ENCODE peak calls at places on chromosomes 4 and X, in five cellular contexts. T, J, H, G and Q are unnamed samples.
A peak's percentile ranks its signal among the peaks of the same experiment; 100 is the strongest.

GRCh38 chrX:47283015-47283771 is 50.4 kb downstream of the USP11 start:
- DNase-seq in T (no peak), J (no peak), H (peak; percentile 71), G (peak; percentile 10), Q (no peak)

GRCh38 chr4:54658321-54659093 is 750 bp downstream of the KIT start:
- DNase-seq in T (peak; percentile 70), J (peak; percentile 13), H (peak; percentile 17), G (peak; percentile 71), Q (peak; percentile 85)

GRCh38 chr4:141066690-141067089 is 66.6 kb downstream of the RNF150 start:
- DNase-seq in T (no peak), J (no peak), H (no peak), G (no peak), Q (no peak)

GRCh38 chr4:85778809-85779124 is 303.8 kb downstream of the ARHGAP24 start:
- DNase-seq in T (no peak), J (no peak), H (peak; percentile 55), G (no peak), Q (no peak)

GRCh38 chrX:29911673-29912072 is 303.7 kb upstream of the MAGEB2 start:
- DNase-seq in T (no peak), J (no peak), H (no peak), G (no peak), Q (no peak)

GRCh38 chr4:107862658-107863057 is 37.9 kb downstream of the SGMS2 start:
- DNase-seq in T (no peak), J (peak; percentile 82), H (peak; percentile 86), G (no peak), Q (no peak)

GRCh38 chr4:140789752-140790151 is 33.6 kb upstream of the TBC1D9 start:
- DNase-seq in T (no peak), J (no peak), H (peak; percentile 44), G (no peak), Q (no peak)

GRCh38 chr4:152415980-152416379 is 119.9 kb downstream of the FBXW7 start:
- DNase-seq in T (no peak), J (no peak), H (peak; percentile 40), G (no peak), Q (no peak)

GRCh38 chrX:95063554-95063953 is 1389.5 kb downstream of the FAM133A start:
- DNase-seq in T (no peak), J (no peak), H (peak; percentile 44), G (no peak), Q (no peak)

GRCh38 chrX:153700376-153700945 is 12.7 kb downstream of the SLC6A8 start:
- DNase-seq in T (peak; percentile 36), J (no peak), H (no peak), G (no peak), Q (no peak)

GRCh38 chrX:140701480-140701879 is 8.1 kb upstream of the LINC00632 start:
- DNase-seq in T (no peak), J (no peak), H (peak; percentile 18), G (no peak), Q (no peak)

GRCh38 chrX:110318664-110318968 is 731 bp upstream of the AMMECR1 start:
- DNase-seq in T (no peak), J (no peak), H (no peak), G (no peak), Q (no peak)

GRCh38 chr4:1500966-1501753 is 94.9 kb upstream of the NKX1-1 start:
- DNase-seq in T (no peak), J (no peak), H (no peak), G (no peak), Q (no peak)

GRCh38 chrX:37455381-37455780 is 106.2 kb downstream of the PRRG1 start:
- DNase-seq in T (no peak), J (no peak), H (no peak), G (no peak), Q (no peak)

GRCh38 chr4:78369691-78370090 is 181.9 kb upstream of the ANXA3 start:
- DNase-seq in T (no peak), J (no peak), H (peak; percentile 38), G (no peak), Q (no peak)

GRCh38 chr4:109375778-109376414 is 57.7 kb upstream of the SEC24B start:
- DNase-seq in T (no peak), J (no peak), H (no peak), G (no peak), Q (no peak)

GRCh38 chr4:154618708-154619315 is 6.4 kb upstream of the FGG start:
- DNase-seq in T (peak; percentile 73), J (peak; percentile 51), H (peak; percentile 48), G (peak; percentile 38), Q (no peak)

GRCh38 chr4:169649545-169650226 is 29.3 kb downstream of the CLCN3 start:
- DNase-seq in T (no peak), J (no peak), H (no peak), G (no peak), Q (no peak)

GRCh38 chrX:3518870-3519269 is 172.4 kb upstream of the MXRA5 start:
- DNase-seq in T (peak; percentile 14), J (peak; percentile 63), H (peak; percentile 98), G (no peak), Q (peak; percentile 86)

GRCh38 chr4:80268081-80268823 is 1.8 kb downstream of the FGF5 start:
- DNase-seq in T (no peak), J (no peak), H (peak; percentile 42), G (peak; percentile 18), Q (no peak)

GRCh38 chr4:71026086-71026485 is 32.6 kb downstream of the DCK start:
- DNase-seq in T (no peak), J (peak; percentile 55), H (peak; percentile 89), G (no peak), Q (no peak)

GRCh38 chr4:66558651-66559050 is 888.4 kb upstream of the EPHA5 start:
- DNase-seq in T (no peak), J (no peak), H (no peak), G (no peak), Q (no peak)

DNA sequence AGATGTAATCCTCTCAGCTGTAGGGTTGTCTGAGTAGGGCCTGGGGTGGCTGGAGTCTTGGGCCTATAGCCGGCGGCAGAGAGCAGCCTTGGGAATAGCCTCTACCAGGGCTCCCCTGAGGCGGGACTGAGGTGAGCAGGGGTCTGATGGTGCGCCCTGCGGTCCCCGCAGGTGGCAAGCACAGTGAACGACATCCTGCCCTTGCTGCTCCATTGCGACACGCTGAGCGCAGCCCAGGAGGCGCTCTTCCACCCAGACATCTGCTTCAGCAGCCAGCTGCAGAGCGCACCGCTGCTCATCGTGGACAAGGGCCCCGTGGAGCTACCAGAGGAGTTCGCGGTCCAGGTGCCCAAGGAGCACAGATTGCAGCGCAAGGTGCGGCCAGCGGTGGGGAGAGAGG is 317.0 kb downstream of the ADGRL3 start:
- DNase-seq in T (peak; percentile 66), J (no peak), H (no peak), G (peak; percentile 54), Q (no peak)
- TF ChIP-seq CTCF in T (peak; percentile 8), J (no peak), H (no peak), G (peak; percentile 31), Q (no peak)

GRCh38 chr4:132818091-132818490 is 331.0 kb upstream of the PCDH10 start:
- DNase-seq in T (no peak), J (no peak), H (no peak), G (peak; percentile 26), Q (no peak)
- TF ChIP-seq CTCF in T (no peak), J (no peak), H (no peak), G (peak; percentile 23), Q (no peak)

GRCh38 chrX:131675596-131676194 is 131.8 kb downstream of the OR13H1 start:
- DNase-seq in T (no peak), J (peak; percentile 7), H (peak; percentile 23), G (peak; percentile 10), Q (no peak)
- TF ChIP-seq CTCF in T (no peak), J (peak; percentile 36), H (peak; percentile 67), G (peak; percentile 76), Q (peak; percentile 57)

GRCh38 chr4:88908521-88908920 is 148.5 kb downstream of the FAM13A start:
- DNase-seq in T (peak; percentile 43), J (no peak), H (no peak), G (no peak), Q (no peak)

GRCh38 chr4:88911246-88912212 is 145.5 kb downstream of the FAM13A start:
- DNase-seq in T (no peak), J (no peak), H (no peak), G (no peak), Q (no peak)

GRCh38 chr4:88908003-88908402 is 149.0 kb downstream of the FAM13A start:
- DNase-seq in T (no peak), J (no peak), H (peak; percentile 34), G (no peak), Q (no peak)

DNA sequence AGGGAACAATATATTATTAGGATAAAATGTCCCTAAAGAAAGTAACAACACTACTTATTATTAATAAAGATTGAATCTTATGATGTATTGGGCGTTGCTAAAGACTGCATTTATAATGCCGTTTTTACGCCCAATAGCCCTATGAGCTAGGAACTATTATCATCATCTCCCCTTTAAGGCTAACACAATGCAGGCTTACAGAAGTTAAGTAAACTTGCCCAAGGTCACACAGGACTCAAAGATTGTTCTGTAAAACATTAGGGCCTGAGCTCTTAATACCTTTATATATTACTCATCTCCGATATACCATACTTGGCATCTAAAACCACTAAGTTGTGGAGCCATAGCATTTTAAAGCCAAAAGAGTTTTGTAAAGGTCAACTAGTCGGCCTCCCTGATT is 149.5 kb downstream of the FAM13A start:
- DNase-seq in T (no peak), J (no peak), H (no peak), G (no peak), Q (no peak)
- TF ChIP-seq CTCF in T (no peak), J (no peak), H (no peak), G (no peak), Q (no peak)

DNA sequence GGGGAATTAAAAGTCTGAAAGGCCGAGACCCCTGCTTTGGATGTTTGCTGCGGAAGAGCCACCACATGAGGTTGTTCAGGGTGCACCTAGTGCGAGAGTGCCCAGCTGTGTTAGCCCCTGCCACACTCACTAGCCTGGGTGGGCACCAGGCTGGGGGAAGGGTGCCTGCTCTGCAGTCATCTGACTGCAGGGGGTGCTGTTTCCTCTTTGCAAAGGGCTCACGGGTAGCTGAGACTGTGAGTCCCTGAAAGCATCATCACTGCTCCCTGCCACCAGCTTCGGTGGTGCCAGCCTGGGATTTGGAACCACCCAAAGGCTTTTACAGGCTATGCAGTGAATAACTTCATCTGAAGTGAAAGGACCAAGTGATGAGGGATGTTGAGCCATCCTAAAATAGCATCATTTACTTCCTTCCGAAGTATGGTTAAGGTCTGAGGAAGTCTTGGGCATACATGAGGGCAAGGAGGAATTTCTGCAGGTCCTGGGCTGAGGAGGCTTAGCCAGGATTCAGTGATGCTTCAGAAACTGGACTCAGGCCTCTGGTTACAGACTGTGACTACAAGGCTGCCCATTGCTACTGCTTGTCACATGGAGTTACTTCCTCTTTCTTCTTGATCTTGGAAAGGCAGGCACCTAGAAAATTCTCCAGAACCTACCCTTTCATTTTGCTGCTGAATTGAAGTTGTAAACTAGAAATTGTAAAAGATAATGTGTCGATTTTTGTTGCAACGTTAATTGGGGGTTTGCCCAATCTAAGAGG is 293.2 kb upstream of the PRPS2 start:
- DNase-seq in T (peak; percentile 23), J (no peak), H (no peak), G (peak; percentile 25), Q (no peak)
- TF ChIP-seq CTCF in T (no peak), J (no peak), H (peak; percentile 29), G (peak; percentile 34), Q (no peak)

GRCh38 chrX:120014354-120015129 is 62.9 kb downstream of the RHOXF2B start:
- DNase-seq in T (no peak), J (no peak), H (no peak), G (no peak), Q (no peak)
- TF ChIP-seq CTCF in T (no peak), J (no peak), H (no peak), G (no peak), Q (no peak)